ENCODE peak calls at places on chromosome 11, in nine cellular contexts. S is BE2C, Y is astrocyte of the spinal cord, H is mucosa of descending colon, E is stomach, V is AG10803, U is K562, X is tibial artery, P is IMR-90. W is an unnamed sample.

GRCh38 chr11:2086239-2087040 is 52.7 kb downstream of the IGF2 start:
- DNase-seq in V (no peak), H (peak; percentile 43), U (no peak), E (peak; percentile 11), S (no peak), P (no peak), Y (no peak), X (peak; percentile 12), W (no peak)

GRCh38 chr11:77886401-77886800 is 65.5 kb downstream of the AAMDC start:
- DNase-seq in U (no peak), S (no peak), X (no peak), P (no peak), Y (no peak), H (no peak), V (peak; percentile 55), E (no peak), W (no peak)

GRCh38 chr11:8252946-8253345 is 10.7 kb downstream of the LMO1 start:
- DNase-seq in P (no peak), S (no peak), X (peak; percentile 9), Y (no peak), U (no peak), V (no peak), E (no peak), H (no peak), W (no peak)

GRCh38 chr11:1834791-1835670 is at the start of gene SYT8:
- DNase-seq in P (no peak), U (no peak), X (no peak), V (no peak), H (peak; percentile 74), E (peak; percentile 48), S (no peak), Y (no peak), W (no peak)

GRCh38 chr11:60925685-60926267 is 1.5 kb downstream of the TMEM132A start:
- DNase-seq in P (peak; percentile 89), Y (no peak), X (no peak), E (no peak), U (no peak), H (no peak), V (no peak), S (no peak), W (peak; percentile 16)

GRCh38 chr11:33701302-33701701 is 676 bp upstream of the C11orf91 start:
- DNase-seq in S (no peak), H (no peak), X (no peak), P (peak; percentile 51), U (no peak), Y (no peak), V (peak; percentile 48), E (no peak), W (no peak)

GRCh38 chr11:117387992-117388765 is 60.5 kb downstream of the CEP164 start:
- DNase-seq in H (no peak), V (peak; percentile 94), X (no peak), U (no peak), E (no peak), S (no peak), Y (peak; percentile 59), P (peak; percentile 77), W (peak; percentile 66)

GRCh38 chr11:100984668-100985067 is 144.9 kb downstream of the PGR start:
- DNase-seq in H (no peak), V (no peak), P (no peak), S (no peak), Y (no peak), U (no peak), X (no peak), E (no peak), W (no peak)

GRCh38 chr11:638616-639323 is 1.7 kb downstream of the DRD4 start:
- DNase-seq in U (no peak), Y (peak; percentile 29), V (no peak), H (no peak), E (no peak), S (no peak), P (no peak), X (no peak), W (no peak)

GRCh38 chr11:123924027-123924426 is 15.4 kb upstream of the OR4D5 start:
- DNase-seq in E (no peak), V (no peak), U (no peak), Y (no peak), X (no peak), S (no peak), H (no peak), P (no peak), W (no peak)

GRCh38 chr11:123920943-123921342 is 18.5 kb upstream of the OR4D5 start:
- DNase-seq in H (no peak), X (no peak), Y (no peak), V (no peak), P (no peak), S (no peak), U (no peak), E (no peak), W (no peak)
- TF ChIP-seq CTCF in H (no peak), X (no peak), Y (no peak), V (no peak), P (no peak), S (no peak), U (no peak), E (no peak), W (no peak)

DNA sequence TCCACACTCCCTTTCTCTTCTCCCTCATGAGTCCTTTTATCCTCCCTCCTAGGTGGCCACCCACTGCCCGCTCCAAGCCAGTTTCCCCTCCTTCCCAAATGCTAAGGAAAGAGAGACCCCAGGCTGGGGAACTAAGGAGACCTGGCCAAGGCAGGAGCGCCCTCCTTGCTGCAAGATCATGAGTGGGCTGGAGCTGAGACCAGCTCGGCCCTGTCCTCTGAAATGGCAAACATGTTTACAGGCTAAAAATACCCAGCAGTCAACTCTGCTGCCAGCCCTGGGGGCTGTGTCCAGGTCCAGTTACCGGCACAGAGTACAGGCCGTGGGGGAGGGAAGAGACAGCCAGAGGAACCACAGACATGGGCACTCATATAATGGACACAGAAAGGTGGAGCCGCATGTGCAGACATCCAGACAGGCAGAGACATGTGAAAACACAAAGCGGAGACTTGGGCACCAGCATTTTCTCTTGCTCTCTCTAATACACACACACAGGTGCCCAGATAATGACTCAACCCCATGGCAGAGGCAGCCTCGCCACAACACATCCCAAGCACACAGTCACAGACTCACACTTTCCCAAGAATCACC is 1.2 kb upstream of the AHNAK start:
- DNase-seq in S (no peak), U (no peak), H (no peak), Y (no peak), E (peak; percentile 51), V (no peak), P (no peak), X (peak; percentile 57), W (no peak)
- H3K4me3 ChIP-seq in S (no peak overlapping the region), U (no peak overlapping the region), H (no peak overlapping the region), Y (peak overlapping the region; percentile 91), E (peak overlapping the region; percentile 83), V (peak overlapping the region; percentile 97), P (peak overlapping the region; percentile 85), X (peak overlapping the region; percentile 86), W (peak overlapping the region; percentile 98)

GRCh38 chr11:132607575-132607974 is 924.7 kb downstream of the OPCML start:
- DNase-seq in S (no peak), H (no peak), U (no peak), X (no peak), P (no peak), Y (no peak), E (no peak), V (no peak), W (no peak)
- TF ChIP-seq CTCF in S (no peak), H (no peak), U (no peak), X (no peak), P (no peak), Y (no peak), E (no peak), V (no peak), W (no peak)

GRCh38 chr11:121453589-121454299 is 977 bp upstream of the SORL1-AS1 start:
- DNase-seq in H (no peak), Y (no peak), S (no peak), E (no peak), X (no peak), U (no peak), P (no peak), V (no peak), W (no peak)
- H3K4me3 ChIP-seq in H (no peak overlapping the region), Y (no peak overlapping the region), S (no peak overlapping the region), E (no peak overlapping the region), X (no peak overlapping the region), U (no peak overlapping the region), P (no peak overlapping the region), V (no peak overlapping the region), W (no peak overlapping the region)

GRCh38 chr11:70378506-70379134 is 19.7 kb upstream of the CTTN start:
- DNase-seq in P (no peak), Y (no peak), X (no peak), U (no peak), H (no peak), E (no peak), S (no peak), V (no peak), W (no peak)
- TF ChIP-seq CTCF in P (peak; percentile 8), Y (no peak), X (no peak), U (peak; percentile 16), H (no peak), E (no peak), S (peak; percentile 5), V (no peak), W (peak; percentile 10)

GRCh38 chr11:64390558-64390957 is 31.6 kb downstream of the RPS6KA4 start:
- DNase-seq in U (no peak), S (no peak), E (no peak), P (no peak), X (no peak), V (no peak), Y (no peak), H (no peak), W (no peak)

GRCh38 chr11:64400096-64400495 is 41.1 kb downstream of the RPS6KA4 start:
- DNase-seq in S (no peak), V (peak; percentile 11), Y (no peak), U (peak; percentile 42), H (no peak), X (no peak), E (peak; percentile 39), P (no peak), W (no peak)

GRCh38 chr11:64391839-64392238 is 32.9 kb downstream of the RPS6KA4 start:
- DNase-seq in S (no peak), P (no peak), X (no peak), V (no peak), Y (no peak), U (no peak), E (no peak), H (no peak), W (no peak)

GRCh38 chr11:64396079-64396591 is 37.2 kb downstream of the RPS6KA4 start:
- DNase-seq in E (no peak), H (no peak), U (no peak), V (no peak), X (no peak), Y (no peak), S (no peak), P (no peak), W (no peak)

DNA sequence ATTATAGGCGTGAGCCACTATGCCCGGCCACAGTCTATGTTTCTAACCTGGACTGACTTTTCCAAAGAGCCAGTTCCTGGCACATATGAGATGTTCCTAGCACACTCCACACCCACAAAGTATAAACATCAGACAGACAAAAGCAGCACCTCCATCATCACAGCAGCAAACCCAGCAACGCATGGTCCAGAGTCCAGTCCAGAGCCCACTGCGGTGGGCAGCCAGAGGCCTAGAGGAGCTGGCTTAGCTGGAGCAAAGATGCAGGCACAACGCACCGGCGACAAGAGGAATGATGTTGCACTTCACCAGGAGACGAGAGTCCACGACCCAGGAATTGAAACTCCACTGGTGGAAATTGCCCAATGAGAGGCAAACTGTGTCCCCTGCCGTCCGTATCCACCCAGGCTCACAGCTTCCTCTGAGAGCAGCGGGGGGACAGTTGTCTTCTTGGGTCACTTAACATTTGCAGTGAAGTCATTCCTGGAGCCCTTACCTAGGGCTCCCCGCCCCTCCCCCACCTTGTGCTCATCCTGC is 36.6 kb downstream of the RPS6KA4 start:
- DNase-seq in V (no peak), Y (no peak), X (peak; percentile 36), H (no peak), S (no peak), E (no peak), U (no peak), P (no peak), W (no peak)
- H3K4me3 ChIP-seq in V (no peak overlapping the region), Y (no peak overlapping the region), X (no peak overlapping the region), H (no peak overlapping the region), S (no peak overlapping the region), E (no peak overlapping the region), U (no peak overlapping the region), P (no peak overlapping the region), W (no peak overlapping the region)